ENCODE peak calls at places on chromosomes 13 and 19, in eight cellular contexts. One of them, this sample, is unnamed.

GRCh38 chr19:18541992-18542935 is 1.1 kb downstream of the FKBP8 start:
- DNase-seq in T1000: no peak
- DNase-seq in AG08395: no peak
- DNase-seq in HEK293T: no peak
- DNase-seq in NCI-H1105 treated with DMSO at 0.1 percent for 48 hours: no peak
- DNase-seq in astrocyte of the spinal cord: no peak
- DNase-seq in RPMI8226: no peak
- DNase-seq in stimulated activated CD8-positive, alpha-beta memory T cell treated with anti-CD3 and anti-CD28 coated beads, Interleukin-2, amount 100 ng/mL, for 48 hours: no peak
- DNase-seq in this sample: no peak

GRCh38 chr19:8438236-8438635 is 6.5 kb upstream of the HNRNPM start:
- DNase-seq in T1000: no peak
- DNase-seq in AG08395: no peak
- DNase-seq in HEK293T: no peak
- DNase-seq in NCI-H1105 treated with DMSO at 0.1 percent for 48 hours: no peak
- DNase-seq in astrocyte of the spinal cord: no peak
- DNase-seq in RPMI8226: no peak
- DNase-seq in stimulated activated CD8-positive, alpha-beta memory T cell treated with anti-CD3 and anti-CD28 coated beads, Interleukin-2, amount 100 ng/mL, for 48 hours: no peak
- DNase-seq in this sample: no peak

GRCh38 chr19:9848060-9848459 is 12.9 kb downstream of the PIN1 start:
- DNase-seq in T1000: no peak
- DNase-seq in AG08395: no peak
- DNase-seq in HEK293T: peak
- DNase-seq in NCI-H1105 treated with DMSO at 0.1 percent for 48 hours: no peak
- DNase-seq in astrocyte of the spinal cord: no peak
- DNase-seq in RPMI8226: no peak
- DNase-seq in stimulated activated CD8-positive, alpha-beta memory T cell treated with anti-CD3 and anti-CD28 coated beads, Interleukin-2, amount 100 ng/mL, for 48 hours: no peak
- DNase-seq in this sample: no peak

GRCh38 chr13:19071161-19071936 is 110.3 kb downstream of the TUBA3C start:
- DNase-seq in T1000: no peak
- DNase-seq in AG08395: no peak
- DNase-seq in HEK293T: no peak
- DNase-seq in NCI-H1105 treated with DMSO at 0.1 percent for 48 hours: no peak
- DNase-seq in astrocyte of the spinal cord: no peak
- DNase-seq in RPMI8226: no peak
- DNase-seq in stimulated activated CD8-positive, alpha-beta memory T cell treated with anti-CD3 and anti-CD28 coated beads, Interleukin-2, amount 100 ng/mL, for 48 hours: no peak
- DNase-seq in this sample: no peak

GRCh38 chr13:75469087-75469486 is 12.9 kb downstream of the TBC1D4 start:
- DNase-seq in T1000: no peak
- DNase-seq in AG08395: no peak
- DNase-seq in HEK293T: peak
- DNase-seq in NCI-H1105 treated with DMSO at 0.1 percent for 48 hours: no peak
- DNase-seq in astrocyte of the spinal cord: no peak
- DNase-seq in RPMI8226: no peak
- DNase-seq in stimulated activated CD8-positive, alpha-beta memory T cell treated with anti-CD3 and anti-CD28 coated beads, Interleukin-2, amount 100 ng/mL, for 48 hours: no peak
- DNase-seq in this sample: no peak

GRCh38 chr19:53545271-53546065 is 7.5 kb downstream of the ZNF331 start:
- DNase-seq in T1000: peak
- DNase-seq in AG08395: peak
- DNase-seq in HEK293T: no peak
- DNase-seq in NCI-H1105 treated with DMSO at 0.1 percent for 48 hours: no peak
- DNase-seq in astrocyte of the spinal cord: peak
- DNase-seq in RPMI8226: no peak
- DNase-seq in stimulated activated CD8-positive, alpha-beta memory T cell treated with anti-CD3 and anti-CD28 coated beads, Interleukin-2, amount 100 ng/mL, for 48 hours: no peak
- DNase-seq in this sample: no peak

GRCh38 chr19:40610396-40611064 is 9.4 kb downstream of the LTBP4 start:
- DNase-seq in T1000: no peak
- DNase-seq in AG08395: peak
- DNase-seq in HEK293T: no peak
- DNase-seq in NCI-H1105 treated with DMSO at 0.1 percent for 48 hours: peak
- DNase-seq in astrocyte of the spinal cord: no peak
- DNase-seq in RPMI8226: peak
- DNase-seq in stimulated activated CD8-positive, alpha-beta memory T cell treated with anti-CD3 and anti-CD28 coated beads, Interleukin-2, amount 100 ng/mL, for 48 hours: no peak
- DNase-seq in this sample: no peak

GRCh38 chr19:40616178-40616577 is 15.0 kb downstream of the LTBP4 start:
- DNase-seq in T1000: no peak
- DNase-seq in AG08395: no peak
- DNase-seq in HEK293T: no peak
- DNase-seq in NCI-H1105 treated with DMSO at 0.1 percent for 48 hours: no peak
- DNase-seq in astrocyte of the spinal cord: no peak
- DNase-seq in RPMI8226: no peak
- DNase-seq in stimulated activated CD8-positive, alpha-beta memory T cell treated with anti-CD3 and anti-CD28 coated beads, Interleukin-2, amount 100 ng/mL, for 48 hours: no peak
- DNase-seq in this sample: no peak

GRCh38 chr19:34017024-34017423 is 155.3 kb upstream of the LSM14A start:
- DNase-seq in T1000: no peak
- DNase-seq in AG08395: no peak
- DNase-seq in HEK293T: no peak
- DNase-seq in NCI-H1105 treated with DMSO at 0.1 percent for 48 hours: peak
- DNase-seq in astrocyte of the spinal cord: no peak
- DNase-seq in RPMI8226: no peak
- DNase-seq in stimulated activated CD8-positive, alpha-beta memory T cell treated with anti-CD3 and anti-CD28 coated beads, Interleukin-2, amount 100 ng/mL, for 48 hours: no peak
- DNase-seq in this sample: no peak

GRCh38 chr13:77415253-77416127 is 88.6 kb upstream of the MYCBP2 start:
- DNase-seq in T1000: no peak
- DNase-seq in AG08395: no peak
- DNase-seq in HEK293T: no peak
- DNase-seq in NCI-H1105 treated with DMSO at 0.1 percent for 48 hours: no peak
- DNase-seq in astrocyte of the spinal cord: no peak
- DNase-seq in RPMI8226: no peak
- DNase-seq in stimulated activated CD8-positive, alpha-beta memory T cell treated with anti-CD3 and anti-CD28 coated beads, Interleukin-2, amount 100 ng/mL, for 48 hours: no peak
- DNase-seq in this sample: no peak

GRCh38 chr19:50777830-50778303 is 7.6 kb downstream of the GPR32 start:
- DNase-seq in T1000: no peak
- DNase-seq in AG08395: peak
- DNase-seq in HEK293T: no peak
- DNase-seq in NCI-H1105 treated with DMSO at 0.1 percent for 48 hours: no peak
- DNase-seq in astrocyte of the spinal cord: no peak
- DNase-seq in RPMI8226: peak
- DNase-seq in stimulated activated CD8-positive, alpha-beta memory T cell treated with anti-CD3 and anti-CD28 coated beads, Interleukin-2, amount 100 ng/mL, for 48 hours: no peak
- DNase-seq in this sample: no peak

GRCh38 chr13:62613819-62614218 is 1198.2 kb upstream of the PCDH20 start:
- DNase-seq in T1000: no peak
- DNase-seq in AG08395: no peak
- DNase-seq in HEK293T: no peak
- DNase-seq in NCI-H1105 treated with DMSO at 0.1 percent for 48 hours: no peak
- DNase-seq in astrocyte of the spinal cord: no peak
- DNase-seq in RPMI8226: no peak
- DNase-seq in stimulated activated CD8-positive, alpha-beta memory T cell treated with anti-CD3 and anti-CD28 coated beads, Interleukin-2, amount 100 ng/mL, for 48 hours: no peak
- DNase-seq in this sample: no peak

This sample was measured in GM12892.